ENCODE peak calls at places on chromosome 19, in nine cellular contexts. One of them, this sample, is unnamed.

GRCh38 chr19:46911456-46911855 is 50.7 kb downstream of the ARHGAP35 start:
- DNase-seq in T-cell: no peak
- DNase-seq in EL: no peak
- DNase-seq in IMR-90: no peak
- DNase-seq in heart left ventricle: no peak
- DNase-seq in body of pancreas: no peak
- DNase-seq in DMS153: no peak
- DNase-seq in T-helper 17 cell: no peak
- DNase-seq in stimulated activated CD4-positive, alpha-beta T cell treated with anti-CD3 and anti-CD28 coated beads, Interleukin-15, amount 100 ng/mL, for 24 hours: no peak
- DNase-seq in this sample: no peak

GRCh38 chr19:54271106-54271505 is 9.8 kb downstream of the LILRB2 start:
- DNase-seq in T-cell: no peak
- DNase-seq in EL: no peak
- DNase-seq in IMR-90: no peak
- DNase-seq in heart left ventricle: peak
- DNase-seq in body of pancreas: no peak
- DNase-seq in DMS153: no peak
- DNase-seq in T-helper 17 cell: no peak
- DNase-seq in stimulated activated CD4-positive, alpha-beta T cell treated with anti-CD3 and anti-CD28 coated beads, Interleukin-15, amount 100 ng/mL, for 24 hours: no peak
- DNase-seq in this sample: no peak

GRCh38 chr19:38862321-38863059 is 12.7 kb upstream of the HNRNPL start:
- DNase-seq in T-cell: no peak
- DNase-seq in EL: peak
- DNase-seq in IMR-90: no peak
- DNase-seq in heart left ventricle: peak
- DNase-seq in body of pancreas: peak
- DNase-seq in DMS153: peak
- DNase-seq in T-helper 17 cell: no peak
- DNase-seq in stimulated activated CD4-positive, alpha-beta T cell treated with anti-CD3 and anti-CD28 coated beads, Interleukin-15, amount 100 ng/mL, for 24 hours: no peak
- DNase-seq in this sample: peak

GRCh38 chr19:34881982-34882381 is 44.7 kb upstream of the ZNF30 start:
- DNase-seq in T-cell: no peak
- DNase-seq in EL: peak
- DNase-seq in IMR-90: peak
- DNase-seq in heart left ventricle: no peak
- DNase-seq in body of pancreas: no peak
- DNase-seq in DMS153: no peak
- DNase-seq in T-helper 17 cell: no peak
- DNase-seq in stimulated activated CD4-positive, alpha-beta T cell treated with anti-CD3 and anti-CD28 coated beads, Interleukin-15, amount 100 ng/mL, for 24 hours: no peak
- DNase-seq in this sample: no peak

GRCh38 chr19:29554149-29554548 is 28.4 kb downstream of the VSTM2B start:
- DNase-seq in T-cell: no peak
- DNase-seq in EL: no peak
- DNase-seq in IMR-90: no peak
- DNase-seq in heart left ventricle: no peak
- DNase-seq in body of pancreas: no peak
- DNase-seq in DMS153: no peak
- DNase-seq in T-helper 17 cell: no peak
- DNase-seq in stimulated activated CD4-positive, alpha-beta T cell treated with anti-CD3 and anti-CD28 coated beads, Interleukin-15, amount 100 ng/mL, for 24 hours: no peak
- DNase-seq in this sample: no peak

GRCh38 chr19:55304279-55304978 is 20.6 kb downstream of the BRSK1 start:
- DNase-seq in T-cell: no peak
- DNase-seq in EL: peak
- DNase-seq in IMR-90: no peak
- DNase-seq in heart left ventricle: no peak
- DNase-seq in body of pancreas: peak
- DNase-seq in DMS153: peak
- DNase-seq in T-helper 17 cell: no peak
- DNase-seq in stimulated activated CD4-positive, alpha-beta T cell treated with anti-CD3 and anti-CD28 coated beads, Interleukin-15, amount 100 ng/mL, for 24 hours: peak
- DNase-seq in this sample: peak

GRCh38 chr19:17642656-17643055 is 45.5 kb downstream of the UNC13A start:
- DNase-seq in T-cell: no peak
- DNase-seq in EL: no peak
- DNase-seq in IMR-90: no peak
- DNase-seq in heart left ventricle: no peak
- DNase-seq in body of pancreas: no peak
- DNase-seq in DMS153: no peak
- DNase-seq in T-helper 17 cell: no peak
- DNase-seq in stimulated activated CD4-positive, alpha-beta T cell treated with anti-CD3 and anti-CD28 coated beads, Interleukin-15, amount 100 ng/mL, for 24 hours: no peak
- DNase-seq in this sample: no peak

GRCh38 chr19:5434970-5435641 is 20.1 kb upstream of the ZNRF4 start:
- DNase-seq in T-cell: no peak
- DNase-seq in EL: peak
- DNase-seq in IMR-90: peak
- DNase-seq in heart left ventricle: no peak
- DNase-seq in body of pancreas: no peak
- DNase-seq in DMS153: no peak
- DNase-seq in T-helper 17 cell: no peak
- DNase-seq in stimulated activated CD4-positive, alpha-beta T cell treated with anti-CD3 and anti-CD28 coated beads, Interleukin-15, amount 100 ng/mL, for 24 hours: peak
- DNase-seq in this sample: no peak